ENCODE peak calls at places on chromosomes 13 and 19, in four cellular contexts. H, T, D and F are unnamed samples.

GRCh38 chr19:3516675-3517207 is 10.6 kb downstream of the FZR1 start:
- DNase-seq in D (no peak), H (peak; percentile 14), T (no peak), F (no peak)

GRCh38 chr13:111210488-111210887 is 95.4 kb downstream of the ARHGEF7 start:
- DNase-seq in H (no peak), T (no peak), D (no peak), F (no peak)

GRCh38 chr13:46355906-46356305 is 31.1 kb downstream of the RUBCNL start:
- DNase-seq in H (no peak), D (no peak), T (no peak), F (no peak)

GRCh38 chr19:16920816-16921529 is 32.2 kb downstream of the F2RL3 start:
- DNase-seq in T (no peak), H (no peak), D (no peak), F (no peak)

GRCh38 chr13:25733061-25733491 is 318.7 kb downstream of the SHISA2 start:
- DNase-seq in H (no peak), T (no peak), D (no peak), F (no peak)

GRCh38 chr13:33846306-33847062 is 28.5 kb downstream of the RFC3 start:
- DNase-seq in D (no peak), T (no peak), H (no peak), F (no peak)

GRCh38 chr19:15292847-15293582 is 39.3 kb downstream of the BRD4 start:
- DNase-seq in H (no peak), T (no peak), D (no peak), F (no peak)

GRCh38 chr13:97582170-97582569 is 148.2 kb downstream of the RAP2A start:
- DNase-seq in H (no peak), T (no peak), D (no peak), F (no peak)

GRCh38 chr13:25977216-25977615 is 74.6 kb downstream of the SHISA2 start:
- DNase-seq in D (no peak), T (no peak), H (no peak), F (no peak)

GRCh38 chr13:96898855-96899254 is 95.4 kb downstream of the OXGR1 start:
- DNase-seq in D (no peak), H (no peak), T (peak; percentile 14), F (no peak)

GRCh38 chr19:33134571-33135041 is 2.7 kb downstream of the WDR88 start:
- DNase-seq in T (no peak), D (no peak), H (peak; percentile 9), F (no peak)

GRCh38 chr19:10543420-10544241 is at the start of gene ATG4D:
- DNase-seq in H (peak; percentile 88), T (peak; percentile 81), D (peak; percentile 75), F (peak; percentile 65)

GRCh38 chr13:27599845-27600553 is 20.3 kb downstream of the LNX2 start:
- DNase-seq in H (no peak), D (no peak), T (no peak), F (no peak)

GRCh38 chr13:114020750-114021463 is 47.0 kb upstream of the C13orf46 start:
- DNase-seq in D (no peak), T (no peak), H (no peak), F (no peak)

GRCh38 chr19:56538761-56539263 is at the start of gene ZFP28:
- DNase-seq in H (no peak), T (no peak), D (peak; percentile 50), F (peak; percentile 61)

GRCh38 chr19:7507884-7508283 is 8.0 kb upstream of the ZNF358 start:
- DNase-seq in D (peak; percentile 55), T (no peak), H (no peak), F (no peak)

GRCh38 chr19:36030264-36031148 is 2.2 kb downstream of the CLIP3 start:
- DNase-seq in D (no peak), T (no peak), H (no peak), F (no peak)

GRCh38 chr19:33071887-33072286 is 7.2 kb upstream of the RHPN2 start:
- DNase-seq in H (no peak), T (no peak), D (no peak), F (no peak)

GRCh38 chr13:107130516-107130915 is 562.6 kb upstream of the ARGLU1 start:
- DNase-seq in D (no peak), T (no peak), H (no peak), F (no peak)